ENCODE peak calls at places on chromosomes 7 and 10, in eight cellular contexts. Z, X, Q, W, J, I, C and O are unnamed samples.

GRCh38 chr10:1198453-1199344 is 142.5 kb downstream of the WDR37 start:
- DNase-seq in Q (no peak), W (no peak), J (no peak), C (no peak), X (no peak), I (no peak), Z (no peak), O (no peak)

GRCh38 chr7:74479961-74480829 is 26.5 kb downstream of the GTF2IRD1 start:
- DNase-seq in Z (peak; percentile 85), W (peak; percentile 78), X (peak; percentile 86), C (no peak), Q (no peak), J (peak; percentile 44), I (no peak), O (no peak)

GRCh38 chr7:19122018-19122588 is 4.7 kb upstream of the TWIST1 start:
- DNase-seq in X (peak; percentile 55), J (no peak), I (no peak), Q (peak; percentile 40), Z (peak; percentile 65), C (no peak), W (no peak), O (no peak)

GRCh38 chr10:86266446-86267242 is 100.0 kb downstream of the GRID1 start:
- DNase-seq in Q (no peak), C (no peak), J (no peak), X (no peak), I (no peak), W (no peak), Z (no peak), O (no peak)

GRCh38 chr7:48101880-48102448 is 12.9 kb downstream of the UPP1 start:
- DNase-seq in W (no peak), Q (no peak), Z (no peak), C (no peak), J (no peak), I (no peak), X (no peak), O (no peak)

GRCh38 chr7:55565693-55566092 is 6.6 kb downstream of the VOPP1 start:
- DNase-seq in J (no peak), W (no peak), C (no peak), I (no peak), X (no peak), Z (no peak), Q (no peak), O (no peak)

GRCh38 chr10:69073025-69073424 is 14.9 kb upstream of the SRGN start:
- DNase-seq in Q (no peak), Z (no peak), I (no peak), C (no peak), W (no peak), J (no peak), X (no peak), O (no peak)

GRCh38 chr10:102291221-102291905 is 46.0 kb downstream of the GBF1 start:
- DNase-seq in C (no peak), I (no peak), X (no peak), J (no peak), Z (no peak), W (no peak), Q (no peak), O (no peak)

GRCh38 chr7:115230882-115231508 is 309.1 kb downstream of the MDFIC start:
- DNase-seq in X (no peak), Q (peak; percentile 88), C (no peak), Z (peak; percentile 77), J (no peak), W (no peak), I (no peak), O (peak; percentile 50)

GRCh38 chr7:150979706-150980390 is 1.7 kb upstream of the KCNH2 start:
- DNase-seq in J (no peak), Q (no peak), W (no peak), I (no peak), C (no peak), X (no peak), Z (no peak), O (no peak)

GRCh38 chr10:106395061-106395749 is 769.3 kb downstream of the SORCS1 start:
- DNase-seq in Z (no peak), X (no peak), Q (no peak), I (no peak), W (no peak), J (no peak), C (no peak), O (no peak)

GRCh38 chr7:45703373-45703821 is 129.2 kb downstream of the ADCY1 start:
- DNase-seq in C (no peak), I (no peak), J (no peak), Z (no peak), W (no peak), Q (no peak), X (no peak), O (no peak)

GRCh38 chr10:73253226-73253557 is 748 bp upstream of the MRPS16 start:
- DNase-seq in Q (peak; percentile 36), I (no peak), J (no peak), W (no peak), Z (no peak), C (no peak), X (no peak), O (peak; percentile 44)

GRCh38 chr7:1513657-1514095 is 9.5 kb upstream of the INTS1 start:
- DNase-seq in C (no peak), Q (no peak), X (no peak), Z (no peak), J (no peak), W (no peak), I (no peak), O (no peak)

GRCh38 chr7:140479739-140480084 is 407 bp upstream of the MKRN1 start:
- DNase-seq in C (no peak), Q (no peak), Z (no peak), W (no peak), X (no peak), J (no peak), I (no peak), O (no peak)

GRCh38 chr10:60883187-60883586 is 60.8 kb downstream of the RHOBTB1 start:
- DNase-seq in I (no peak), Q (no peak), W (peak; percentile 18), Z (peak; percentile 22), C (peak; percentile 12), X (no peak), J (peak; percentile 13), O (no peak)

GRCh38 chr7:148031019-148031418 is 559.5 kb upstream of the C7orf33 start:
- DNase-seq in X (no peak), J (no peak), C (no peak), Q (no peak), I (no peak), Z (no peak), W (no peak), O (no peak)